ENCODE peak calls at places on chromosomes 7 and 10, in four cellular contexts. G is transverse colon, N is A549, E is Peyer's patch. T is an unnamed sample.

GRCh38 chr7:100397336-100398081 is 24.2 kb downstream of the PILRA start:
- DNase-seq in G (no peak), N (no peak), E (no peak), T (no peak)

GRCh38 chr7:154906201-154906600 is 96.7 kb downstream of the PAXIP1 start:
- DNase-seq in N (no peak), G (no peak), E (no peak), T (no peak)

GRCh38 chr10:121406823-121407545 is 191.3 kb downstream of the FGFR2 start:
- DNase-seq in G (no peak), E (no peak), N (no peak), T (no peak)

GRCh38 chr7:93307131-93307660 is 75.0 kb downstream of the VPS50 start:
- DNase-seq in G (no peak), N (peak; percentile 5), E (no peak), T (no peak)

GRCh38 chr10:60944159-60944909 is at the start of gene RHOBTB1:
- DNase-seq in N (peak; percentile 81), E (peak; percentile 55), G (peak; percentile 79), T (peak; percentile 70)

GRCh38 chr7:81031243-81031642 is 112.4 kb upstream of the SEMA3C start:
- DNase-seq in E (no peak), G (no peak), N (no peak), T (no peak)

GRCh38 chr7:11247545-11247944 is 273.9 kb downstream of the PHF14 start:
- DNase-seq in N (no peak), E (no peak), G (no peak), T (no peak)

GRCh38 chr7:130397056-130397455 is 16.8 kb downstream of the CPA1 start:
- DNase-seq in E (no peak), G (no peak), N (no peak), T (no peak)

GRCh38 chr10:11898372-11899066 is 75.4 kb downstream of the PROSER2 start:
- DNase-seq in E (no peak), G (no peak), N (peak; percentile 36), T (peak; percentile 51)

GRCh38 chr10:116521424-116522305 is 24.1 kb upstream of the PNLIP start:
- DNase-seq in N (peak; percentile 45), E (no peak), G (peak; percentile 17), T (no peak)

GRCh38 chr7:131326576-131326975 is 1.1 kb upstream of the MKLN1 start:
- DNase-seq in E (no peak), G (no peak), N (peak; percentile 48), T (no peak)

DNA sequence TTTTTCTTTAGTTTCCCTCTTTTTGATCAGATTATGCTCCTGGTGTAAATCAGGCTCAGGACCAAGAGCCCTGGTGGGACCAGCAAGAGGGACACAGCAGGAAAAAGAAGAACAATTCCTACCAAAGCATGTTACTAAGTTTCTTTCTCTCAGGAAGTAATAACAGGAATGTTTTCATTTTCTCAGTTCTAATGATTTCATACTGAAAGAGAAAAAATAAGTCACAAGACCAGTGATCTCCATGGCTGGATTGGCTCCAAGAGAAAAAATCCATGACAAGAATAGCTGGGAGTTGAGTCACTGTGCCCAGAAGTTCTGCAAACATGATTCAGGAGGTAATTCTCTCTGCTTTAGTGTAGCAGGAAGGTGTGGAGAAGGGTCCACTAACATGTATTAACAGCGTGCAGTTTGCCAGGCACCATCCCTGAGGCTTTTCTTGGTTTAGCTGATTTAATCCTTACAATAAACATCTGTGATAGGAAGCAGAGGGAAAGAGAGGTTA is 23.8 kb upstream of the IFIT2 start:
- DNase-seq in E (no peak), N (peak; percentile 86), G (no peak), T (peak; percentile 57)
- TF ChIP-seq POLR2A in E (no peak), N (no peak), G (no peak), T (no peak)

GRCh38 chr10:82282782-82283456 is 407.9 kb downstream of the NRG3 start:
- DNase-seq in N (no peak), E (no peak), G (no peak), T (no peak)

GRCh38 chr10:82278401-82279182 is 403.6 kb downstream of the NRG3 start:
- DNase-seq in G (peak; percentile 9), E (no peak), N (no peak), T (no peak)

DNA sequence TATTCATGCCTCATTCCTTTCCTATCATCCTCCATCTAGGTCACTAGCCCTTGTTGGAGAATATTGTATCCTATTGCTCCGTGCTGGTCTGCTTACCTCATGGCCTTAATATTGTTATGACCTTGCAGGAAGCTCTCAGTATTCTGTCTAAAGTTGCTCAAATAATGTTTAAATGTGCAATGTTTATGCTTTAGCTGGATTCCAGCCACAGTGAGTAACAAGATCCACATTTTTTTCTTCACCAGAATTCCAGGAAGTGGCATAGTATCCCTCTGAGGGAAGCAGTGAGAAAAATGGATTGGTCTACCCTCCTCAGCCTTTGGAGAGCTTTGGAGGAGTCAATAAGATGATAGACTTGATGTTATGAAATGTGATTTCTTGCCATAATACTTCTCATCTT is 402.6 kb downstream of the NRG3 start:
- DNase-seq in E (no peak), N (no peak), G (no peak), T (no peak)
- TF ChIP-seq POLR2A in E (no peak), N (no peak), G (no peak), T (no peak)

GRCh38 chr10:1903982-1904381 is 166.7 kb upstream of the ADARB2 start:
- DNase-seq in G (no peak), E (no peak), N (no peak), T (no peak)
- TF ChIP-seq POLR2A in G (no peak), E (no peak), N (no peak), T (no peak)

GRCh38 chr7:157278167-157278790 is 58.5 kb upstream of the DNAJB6 start:
- DNase-seq in G (no peak), E (no peak), N (no peak), T (no peak)

GRCh38 chr7:157276731-157277562 is 59.9 kb upstream of the DNAJB6 start:
- DNase-seq in N (no peak), G (no peak), E (no peak), T (peak; percentile 75)

GRCh38 chr7:157279679-157279972 is 57.2 kb upstream of the DNAJB6 start:
- DNase-seq in E (no peak), N (no peak), G (no peak), T (no peak)

GRCh38 chr7:157279973-157280841 is 56.6 kb upstream of the DNAJB6 start:
- DNase-seq in N (no peak), E (no peak), G (no peak), T (no peak)

DNA sequence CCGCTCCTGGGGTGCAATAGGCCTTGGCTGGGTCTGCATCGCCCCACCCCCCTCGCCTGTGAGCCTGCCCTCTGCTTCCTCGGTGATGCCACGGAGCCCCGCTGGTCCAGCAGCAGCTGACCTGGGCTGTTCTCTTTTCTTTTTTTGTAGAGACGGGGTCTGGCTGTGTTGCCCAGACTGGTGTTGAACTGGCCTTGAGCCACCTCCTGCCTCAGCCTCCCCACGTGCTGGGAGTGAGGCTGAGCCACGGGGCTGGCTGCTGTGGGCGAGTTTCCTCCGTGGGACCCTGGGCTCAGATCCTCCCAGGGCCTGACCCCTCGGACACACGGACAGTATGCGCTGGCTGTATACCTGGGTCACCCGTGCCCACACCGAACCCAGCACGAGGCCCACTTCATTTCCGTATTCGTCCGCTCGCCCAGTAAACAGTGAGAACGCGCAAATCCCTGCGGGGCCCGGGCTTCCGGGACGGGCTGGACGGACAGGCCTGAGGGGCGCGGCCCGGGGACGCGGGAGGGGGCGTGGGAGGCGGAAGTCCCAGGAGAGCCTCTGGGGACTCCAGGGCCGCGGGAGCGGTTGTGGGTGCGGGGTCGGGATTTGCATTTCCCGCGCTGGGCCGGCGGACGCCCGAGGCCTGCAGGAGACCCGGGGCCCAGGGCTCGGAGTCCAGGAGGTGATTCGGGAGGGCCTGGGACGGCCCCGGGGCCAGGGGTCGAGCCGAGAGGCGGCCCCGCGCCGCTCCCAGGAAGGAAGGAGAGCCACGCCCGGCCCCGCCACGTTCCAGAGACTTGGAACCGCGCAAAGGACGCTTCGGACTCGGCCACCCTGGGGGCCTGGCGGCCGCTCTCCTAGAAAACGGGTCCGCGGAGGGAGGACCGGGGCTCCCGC is 57.8 kb upstream of the DNAJB6 start:
- DNase-seq in E (no peak), G (peak; percentile 80), N (no peak), T (no peak)
- TF ChIP-seq POLR2A in E (peak; percentile 64), G (peak; percentile 78), N (no peak), T (no peak)

DNA sequence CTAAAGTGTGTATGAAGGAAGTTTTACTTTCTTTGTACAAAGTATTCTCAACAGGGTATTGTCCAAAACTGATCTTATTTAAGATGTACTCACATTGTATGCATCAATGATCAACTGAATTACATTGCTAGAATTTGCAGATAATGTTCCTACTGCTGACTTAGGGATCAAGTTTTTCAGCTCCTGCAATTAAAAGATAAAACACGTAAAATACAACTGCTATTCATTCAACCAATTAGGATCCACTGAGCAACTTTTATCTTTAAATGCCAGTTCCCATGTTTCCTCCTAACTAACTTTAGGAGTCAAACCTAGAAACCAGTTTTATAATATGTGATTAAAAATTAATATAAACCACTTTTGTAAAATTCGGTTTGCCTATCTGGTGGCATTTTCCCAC is 35.9 kb downstream of the ITGB1 start:
- DNase-seq in G (no peak), N (no peak), E (no peak), T (no peak)
- TF ChIP-seq POLR2A in G (no peak), N (no peak), E (no peak), T (no peak)

GRCh38 chr7:73828107-73828803 is 2.5 kb upstream of the CLDN4 start:
- DNase-seq in G (peak; percentile 86), E (no peak), N (peak; percentile 86), T (peak; percentile 86)
- TF ChIP-seq POLR2A in G (peak; percentile 84), E (peak; percentile 97), N (no peak), T (no peak)

T was measured in H54.